ENCODE peak calls at places on chromosomes 4 and X, in six cellular contexts. V is MM.1S, P is activated T-cell treated with anti-CD3 and anti-CD28 coated beads for 24 hours, N is NCI-H2081, Y is T-helper 22 cell, J is MCF 10A. W is an unnamed sample.
A peak's percentile ranks its signal among the peaks of the same experiment; 100 is the strongest.

GRCh38 chrX:78104447-78105176 is 564 bp downstream of the PGK1 start:
- DNase-seq in P (peak; percentile 8), J (peak; percentile 78), V (peak; percentile 53), Y (peak; percentile 21), N (peak; percentile 36), W (peak; percentile 13)

GRCh38 chr4:93299116-93299515 is 529.4 kb upstream of the ATOH1 start:
- DNase-seq in N (no peak), P (no peak), J (no peak), Y (no peak), V (peak; percentile 44), W (no peak)

GRCh38 chrX:100829730-100830129 is 9.5 kb downstream of the CSTF2 start:
- DNase-seq in Y (no peak), J (peak; percentile 42), N (no peak), V (no peak), P (no peak), W (no peak)

GRCh38 chrX:154696328-154697045 is 43.1 kb upstream of the CTAG2 start:
- DNase-seq in J (peak; percentile 91), V (no peak), N (no peak), P (no peak), Y (no peak), W (no peak)

GRCh38 chrX:113399501-113400192 is 559.0 kb upstream of the AMOT start:
- DNase-seq in P (no peak), J (no peak), V (no peak), N (no peak), Y (no peak), W (no peak)

GRCh38 chr4:185004562-185005208 is 13.6 kb upstream of the HELT start:
- DNase-seq in V (no peak), P (no peak), J (no peak), N (no peak), Y (no peak), W (no peak)

GRCh38 chr4:77599378-77599777 is 6.2 kb upstream of the CXCL13 start:
- DNase-seq in Y (no peak), P (no peak), V (peak; percentile 44), J (peak; percentile 72), N (no peak), W (no peak)

GRCh38 chrX:50068293-50068568 is 132.6 kb downstream of the AKAP4 start:
- DNase-seq in V (no peak), J (no peak), Y (no peak), N (no peak), P (no peak), W (no peak)

GRCh38 chrX:26845051-26845450 is 618.1 kb downstream of the PPP4R3C start:
- DNase-seq in V (no peak), P (no peak), N (no peak), J (peak; percentile 37), Y (no peak), W (no peak)

GRCh38 chrX:129359269-129359668 is 164.0 kb downstream of the SMARCA1 start:
- DNase-seq in N (no peak), Y (no peak), P (no peak), V (peak; percentile 33), J (peak; percentile 11), W (no peak)

GRCh38 chr4:86249074-86249473 is 110.8 kb downstream of the MAPK10 start:
- DNase-seq in P (no peak), Y (no peak), J (no peak), N (no peak), V (no peak), W (peak; percentile 3)

GRCh38 chrX:106415276-106415895 is 196.4 kb upstream of the RADX start:
- DNase-seq in J (peak; percentile 60), V (peak; percentile 15), Y (no peak), N (peak; percentile 55), P (no peak), W (no peak)

GRCh38 chr4:108941914-108942379 is 179.1 kb upstream of the ETNPPL start:
- DNase-seq in N (no peak), P (no peak), V (no peak), Y (no peak), J (no peak), W (no peak)

GRCh38 chrX:133493366-133493765 is 78.1 kb upstream of the GPC4 start:
- DNase-seq in P (no peak), V (no peak), Y (no peak), J (peak; percentile 34), N (no peak), W (no peak)

GRCh38 chrX:42519666-42520231 is 258.2 kb downstream of the PPP1R2C start:
- DNase-seq in J (peak; percentile 70), P (no peak), N (no peak), V (no peak), Y (no peak), W (no peak)

GRCh38 chrX:107667426-107667825 is 39.1 kb downstream of the PRPS1 start:
- DNase-seq in P (no peak), V (no peak), N (no peak), Y (no peak), J (no peak), W (no peak)

GRCh38 chr4:105122334-105122733 is 24.3 kb upstream of the TET2 start:
- DNase-seq in Y (no peak), N (no peak), V (no peak), P (no peak), J (peak; percentile 44), W (no peak)

GRCh38 chr4:27638163-27638915 is 777.7 kb downstream of the STIM2 start:
- DNase-seq in N (no peak), P (no peak), Y (no peak), V (no peak), J (no peak), W (no peak)

GRCh38 chrX:18179446-18179845 is 41.2 kb downstream of the BEND2 start:
- DNase-seq in Y (no peak), V (no peak), J (no peak), N (no peak), P (no peak), W (no peak)

GRCh38 chr4:100016191-100016590 is 66.1 kb upstream of the H2AZ1 start:
- DNase-seq in J (no peak), Y (no peak), V (no peak), P (no peak), N (no peak), W (no peak)

GRCh38 chr4:125832161-125832560 is 517.4 kb downstream of the FAT4 start:
- DNase-seq in V (no peak), Y (no peak), P (no peak), J (no peak), N (no peak), W (no peak)

GRCh38 chrX:2391869-2392606 is 108.7 kb downstream of the DHRSX start:
- DNase-seq in V (no peak), Y (no peak), N (no peak), P (no peak), J (peak; percentile 97), W (no peak)

GRCh38 chr4:48739560-48740019 is 40.5 kb downstream of the FRYL start:
- DNase-seq in N (no peak), V (no peak), Y (no peak), P (no peak), J (no peak), W (no peak)

GRCh38 chrX:96615448-96615847 is 69.2 kb upstream of the DIAPH2 start:
- DNase-seq in N (no peak), V (no peak), P (no peak), Y (no peak), J (no peak), W (no peak)

W was measured in amygdala.